ENCODE peak calls at places on chromosomes 7 and 10, in seven cellular contexts. One of them, this sample, is unnamed.

GRCh38 chr10:84727398-84727797 is 399.0 kb downstream of the CCSER2 start:
- DNase-seq in HFF-Myc: no peak
- DNase-seq in AG08395: no peak
- DNase-seq in GM04503: no peak
- DNase-seq in AG20443: no peak
- DNase-seq in epithelial cell of esophagus: no peak
- DNase-seq in GM12878: no peak
- DNase-seq in this sample: no peak

GRCh38 chr10:11907914-11908313 is 84.8 kb downstream of the PROSER2 start:
- DNase-seq in epithelial cell of esophagus: no peak
- DNase-seq in AG08395: no peak
- DNase-seq in HFF-Myc: no peak
- DNase-seq in AG20443: no peak
- DNase-seq in GM04503: no peak
- DNase-seq in GM12878: no peak
- DNase-seq in this sample: no peak

GRCh38 chr7:70082026-70082655 is 483.9 kb downstream of the AUTS2 start:
- DNase-seq in epithelial cell of esophagus: no peak
- DNase-seq in GM12878: no peak
- DNase-seq in GM04503: peak; percentile 47
- DNase-seq in HFF-Myc: no peak
- DNase-seq in AG20443: peak; percentile 14
- DNase-seq in AG08395: peak; percentile 56
- DNase-seq in this sample: no peak

GRCh38 chr7:121192834-121193233 is 136.0 kb upstream of the WNT16 start:
- DNase-seq in GM04503: no peak
- DNase-seq in AG08395: no peak
- DNase-seq in AG20443: no peak
- DNase-seq in epithelial cell of esophagus: no peak
- DNase-seq in HFF-Myc: no peak
- DNase-seq in GM12878: no peak
- DNase-seq in this sample: no peak

GRCh38 chr10:29329420-29329819 is 40.5 kb downstream of the LYZL1 start:
- DNase-seq in AG20443: peak; percentile 50
- DNase-seq in AG08395: peak; percentile 15
- DNase-seq in GM12878: no peak
- DNase-seq in epithelial cell of esophagus: no peak
- DNase-seq in HFF-Myc: no peak
- DNase-seq in GM04503: peak; percentile 31
- DNase-seq in this sample: peak; percentile 43

GRCh38 chr10:490891-491571 is 198.4 kb downstream of the DIP2C start:
- DNase-seq in AG08395: peak; percentile 84
- DNase-seq in HFF-Myc: no peak
- DNase-seq in GM12878: no peak
- DNase-seq in GM04503: peak; percentile 51
- DNase-seq in AG20443: peak; percentile 90
- DNase-seq in epithelial cell of esophagus: peak; percentile 19
- DNase-seq in this sample: peak; percentile 30

GRCh38 chr7:128003787-128004186 is 27.4 kb downstream of the LRRC4 start:
- DNase-seq in GM12878: no peak
- DNase-seq in HFF-Myc: no peak
- DNase-seq in GM04503: no peak
- DNase-seq in AG08395: no peak
- DNase-seq in AG20443: no peak
- DNase-seq in epithelial cell of esophagus: no peak
- DNase-seq in this sample: no peak

GRCh38 chr7:5139998-5140397 is 50.0 kb upstream of the WIPI2 start:
- DNase-seq in GM04503: no peak
- DNase-seq in HFF-Myc: no peak
- DNase-seq in epithelial cell of esophagus: no peak
- DNase-seq in AG08395: no peak
- DNase-seq in GM12878: peak; percentile 8
- DNase-seq in AG20443: no peak
- DNase-seq in this sample: peak; percentile 26

GRCh38 chr7:47195641-47196040 is 386.3 kb downstream of the TNS3 start:
- DNase-seq in AG20443: no peak
- DNase-seq in GM04503: no peak
- DNase-seq in GM12878: no peak
- DNase-seq in epithelial cell of esophagus: no peak
- DNase-seq in AG08395: no peak
- DNase-seq in HFF-Myc: no peak
- DNase-seq in this sample: peak; percentile 61

GRCh38 chr7:96040250-96040772 is 268.0 kb downstream of the DYNC1I1 start:
- DNase-seq in epithelial cell of esophagus: peak; percentile 18
- DNase-seq in AG08395: no peak
- DNase-seq in HFF-Myc: no peak
- DNase-seq in AG20443: no peak
- DNase-seq in GM12878: no peak
- DNase-seq in GM04503: no peak
- DNase-seq in this sample: no peak

GRCh38 chr10:50798297-50798696 is 58.6 kb downstream of the ASAH2B start:
- DNase-seq in AG08395: no peak
- DNase-seq in GM12878: no peak
- DNase-seq in AG20443: no peak
- DNase-seq in GM04503: no peak
- DNase-seq in epithelial cell of esophagus: no peak
- DNase-seq in HFF-Myc: no peak
- DNase-seq in this sample: no peak

GRCh38 chr7:100093925-100094486 is 5.2 kb downstream of the COPS6 start:
- DNase-seq in AG20443: no peak
- DNase-seq in AG08395: no peak
- DNase-seq in HFF-Myc: no peak
- DNase-seq in GM04503: no peak
- DNase-seq in GM12878: no peak
- DNase-seq in epithelial cell of esophagus: no peak
- DNase-seq in this sample: no peak

GRCh38 chr10:26557641-26558014 is 119.5 kb downstream of the APBB1IP start:
- DNase-seq in GM04503: no peak
- DNase-seq in AG08395: peak; percentile 26
- DNase-seq in HFF-Myc: no peak
- DNase-seq in AG20443: peak; percentile 55
- DNase-seq in GM12878: no peak
- DNase-seq in epithelial cell of esophagus: no peak
- DNase-seq in this sample: peak; percentile 45

GRCh38 chr7:47478926-47479791 is 102.8 kb downstream of the TNS3 start:
- DNase-seq in GM04503: no peak
- DNase-seq in epithelial cell of esophagus: no peak
- DNase-seq in AG20443: no peak
- DNase-seq in HFF-Myc: no peak
- DNase-seq in AG08395: no peak
- DNase-seq in GM12878: no peak
- DNase-seq in this sample: peak; percentile 76

GRCh38 chr10:120574986-120575385 is 118.0 kb downstream of the PLPP4 start:
- DNase-seq in AG20443: no peak
- DNase-seq in GM12878: no peak
- DNase-seq in GM04503: no peak
- DNase-seq in AG08395: no peak
- DNase-seq in epithelial cell of esophagus: no peak
- DNase-seq in HFF-Myc: no peak
- DNase-seq in this sample: no peak

GRCh38 chr10:21166557-21167287 is 269.6 kb upstream of the NEBL start:
- DNase-seq in epithelial cell of esophagus: no peak
- DNase-seq in HFF-Myc: no peak
- DNase-seq in GM12878: no peak
- DNase-seq in AG20443: no peak
- DNase-seq in GM04503: no peak
- DNase-seq in AG08395: no peak
- DNase-seq in this sample: no peak

This sample was measured in trophoblast cell.